ENCODE peak calls at places on chromosomes 7 and 10, in ten cellular contexts. K, J, S, P, F, C, A, I, Q and B are unnamed samples.

GRCh38 chr10:18293536-18294510 is 153.6 kb downstream of the CACNB2 start:
- DNase-seq in K (no peak), C (no peak), A (no peak), Q (no peak), J (no peak), I (no peak), P (no peak), S (no peak), F (no peak), B (no peak)

GRCh38 chr7:131302876-131303707 is 24.6 kb upstream of the MKLN1 start:
- DNase-seq in I (peak; percentile 68), Q (no peak), K (peak; percentile 38), P (no peak), F (no peak), C (no peak), A (no peak), S (peak; percentile 41), J (no peak), B (no peak)

GRCh38 chr10:44908071-44908709 is 2.9 kb upstream of the TMEM72 start:
- DNase-seq in Q (no peak), P (no peak), K (no peak), J (no peak), S (no peak), F (no peak), A (no peak), C (no peak), I (no peak), B (peak; percentile 74)

GRCh38 chr7:116327135-116327534 is 116.8 kb downstream of the TES start:
- DNase-seq in J (no peak), F (no peak), I (no peak), C (no peak), S (no peak), P (no peak), Q (no peak), K (no peak), A (no peak), B (no peak)

GRCh38 chr7:105650382-105650729 is 69.1 kb upstream of the EFCAB10 start:
- DNase-seq in I (no peak), K (no peak), A (no peak), F (no peak), P (no peak), S (no peak), J (no peak), Q (no peak), C (no peak), B (no peak)

GRCh38 chr7:126698446-126698845 is 554.3 kb downstream of the GRM8 start:
- DNase-seq in C (no peak), S (no peak), F (no peak), I (no peak), K (no peak), P (no peak), A (no peak), Q (no peak), J (no peak), B (no peak)

GRCh38 chr10:93337309-93337721 is 144.8 kb downstream of the MYOF start:
- DNase-seq in A (no peak), K (no peak), C (no peak), J (no peak), Q (no peak), I (no peak), F (no peak), S (no peak), P (no peak), B (no peak)

GRCh38 chr10:60937784-60938654 is 6.0 kb downstream of the RHOBTB1 start:
- DNase-seq in A (no peak), K (no peak), S (no peak), C (no peak), Q (no peak), F (no peak), I (peak; percentile 53), P (no peak), J (no peak), B (no peak)

GRCh38 chr10:96252730-96253129 is 18.6 kb downstream of the BLNK start:
- DNase-seq in F (no peak), Q (no peak), K (no peak), S (no peak), A (no peak), J (no peak), P (no peak), C (no peak), I (no peak), B (no peak)

GRCh38 chr10:96257944-96258343 is 13.4 kb downstream of the BLNK start:
- DNase-seq in C (no peak), S (peak; percentile 34), A (no peak), I (no peak), K (no peak), J (no peak), Q (no peak), P (peak; percentile 82), F (no peak), B (no peak)

GRCh38 chr10:96259150-96259549 is 12.2 kb downstream of the BLNK start:
- DNase-seq in P (no peak), F (no peak), Q (no peak), S (no peak), K (no peak), C (no peak), I (no peak), J (no peak), A (no peak), B (no peak)

GRCh38 chr10:96255569-96256335 is 15.6 kb downstream of the BLNK start:
- DNase-seq in F (no peak), K (no peak), A (no peak), J (no peak), S (no peak), Q (no peak), C (no peak), P (no peak), I (no peak), B (peak; percentile 15)

DNA sequence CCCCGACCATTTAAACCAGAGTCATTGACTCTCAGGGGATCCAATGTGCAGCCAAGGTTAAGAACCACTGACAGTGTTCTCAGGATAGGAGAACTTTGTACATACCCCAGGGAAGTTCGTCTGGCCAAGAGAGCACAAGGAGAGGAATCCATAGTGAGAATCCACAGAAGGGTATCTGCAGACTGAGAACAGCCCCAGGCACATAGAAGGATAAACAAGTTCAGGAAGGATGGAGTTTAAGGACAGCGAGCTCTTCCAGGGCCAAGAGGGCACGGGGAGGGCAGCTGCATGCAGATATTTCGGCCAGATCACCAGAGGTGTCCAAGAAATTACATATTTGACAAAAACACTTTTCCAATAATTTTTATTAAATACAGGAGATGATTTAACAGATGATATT is 16.4 kb downstream of the BLNK start:
- DNase-seq in Q (no peak), A (no peak), C (no peak), K (no peak), F (no peak), P (no peak), I (no peak), J (no peak), S (no peak), B (no peak)
- H3K4me1 ChIP-seq in Q (peaks cover 5% of the 10 kb centered on the region), A (peaks cover 7% of the 10 kb centered on the region), C (peaks cover 64% of the 10 kb centered on the region), K (no peaks in the 10 kb centered on the region), F (peaks cover under 1% of the 10 kb centered on the region), P (no peaks in the 10 kb centered on the region), I (no peaks in the 10 kb centered on the region), J (no peaks in the 10 kb centered on the region), S (peaks cover 25% of the 10 kb centered on the region), B (no peaks in the 10 kb centered on the region)

GRCh38 chr7:133794490-133794889 is 332.6 kb upstream of the LRGUK start:
- DNase-seq in F (no peak), K (no peak), S (no peak), Q (no peak), P (no peak), J (no peak), A (no peak), I (no peak), C (no peak), B (no peak)

GRCh38 chr7:133797818-133798485 is 329.2 kb upstream of the LRGUK start:
- DNase-seq in C (no peak), K (no peak), P (no peak), Q (no peak), A (no peak), I (no peak), F (no peak), S (no peak), J (peak; percentile 14), B (no peak)

GRCh38 chr7:133795061-133795460 is 332.1 kb upstream of the LRGUK start:
- DNase-seq in K (no peak), J (no peak), Q (no peak), F (no peak), I (no peak), S (no peak), A (no peak), P (no peak), C (no peak), B (no peak)

GRCh38 chr7:133796778-133797177 is 330.4 kb upstream of the LRGUK start:
- DNase-seq in C (no peak), F (no peak), A (no peak), Q (no peak), P (no peak), I (no peak), J (no peak), S (no peak), K (no peak), B (no peak)

GRCh38 chr7:133797355-133797754 is 329.8 kb upstream of the LRGUK start:
- DNase-seq in K (no peak), J (no peak), C (no peak), S (no peak), P (no peak), A (no peak), Q (no peak), I (no peak), F (no peak), B (no peak)
- H3K4me3 ChIP-seq in K (no peak overlapping the region), J (no peak overlapping the region), C (no peak overlapping the region), S (no peak overlapping the region), P (no peak overlapping the region), A (no peak overlapping the region), Q (no peak overlapping the region), I (no peak overlapping the region), F (no peak overlapping the region), B (no peak overlapping the region)

GRCh38 chr10:70346155-70346554 is 36.3 kb downstream of the LRRC20 start:
- DNase-seq in J (no peak), A (no peak), P (no peak), K (no peak), S (no peak), C (no peak), Q (no peak), I (no peak), F (no peak), B (no peak)

GRCh38 chr10:70343312-70343711 is 39.1 kb downstream of the LRRC20 start:
- DNase-seq in C (peak; percentile 36), P (no peak), I (no peak), A (no peak), S (no peak), K (no peak), F (no peak), J (no peak), Q (no peak), B (no peak)

GRCh38 chr10:70341016-70341415 is 41.4 kb downstream of the LRRC20 start:
- DNase-seq in P (no peak), A (no peak), K (no peak), S (no peak), Q (no peak), C (no peak), I (no peak), J (no peak), F (no peak), B (no peak)

GRCh38 chr10:70343712-70344111 is 38.7 kb downstream of the LRRC20 start:
- DNase-seq in F (no peak), C (peak; percentile 4), I (no peak), Q (no peak), A (no peak), S (no peak), P (no peak), J (no peak), K (no peak), B (no peak)

GRCh38 chr10:70344144-70344543 is 38.3 kb downstream of the LRRC20 start:
- DNase-seq in J (no peak), C (peak; percentile 1), Q (no peak), A (no peak), I (no peak), K (no peak), S (no peak), P (no peak), F (no peak), B (no peak)
- H3K4me1 ChIP-seq in J (no peaks in the 10 kb centered on the region), C (no peaks in the 10 kb centered on the region), Q (no peaks in the 10 kb centered on the region), A (no peaks in the 10 kb centered on the region), I (peaks cover 9% of the 10 kb centered on the region), K (no peaks in the 10 kb centered on the region), S (no peaks in the 10 kb centered on the region), P (no peaks in the 10 kb centered on the region), F (no peaks in the 10 kb centered on the region), B (no peaks in the 10 kb centered on the region)

GRCh38 chr10:101959349-101959916 is 96.5 kb downstream of the ARMH3 start:
- DNase-seq in I (no peak), J (no peak), K (no peak), Q (no peak), P (no peak), S (no peak), A (no peak), F (no peak), C (no peak), B (no peak)

GRCh38 chr10:101960879-101961395 is 95.0 kb downstream of the ARMH3 start:
- DNase-seq in P (no peak), J (no peak), I (no peak), F (no peak), Q (no peak), S (no peak), K (no peak), C (no peak), A (no peak), B (no peak)

GRCh38 chr10:101958691-101959090 is 97.3 kb downstream of the ARMH3 start:
- DNase-seq in Q (no peak), J (no peak), C (no peak), K (no peak), F (no peak), S (no peak), P (no peak), A (no peak), I (no peak), B (no peak)

GRCh38 chr10:101965075-101965765 is 90.8 kb downstream of the ARMH3 start:
- DNase-seq in Q (no peak), K (no peak), F (no peak), J (no peak), A (no peak), P (no peak), I (no peak), C (no peak), S (no peak), B (no peak)

DNA sequence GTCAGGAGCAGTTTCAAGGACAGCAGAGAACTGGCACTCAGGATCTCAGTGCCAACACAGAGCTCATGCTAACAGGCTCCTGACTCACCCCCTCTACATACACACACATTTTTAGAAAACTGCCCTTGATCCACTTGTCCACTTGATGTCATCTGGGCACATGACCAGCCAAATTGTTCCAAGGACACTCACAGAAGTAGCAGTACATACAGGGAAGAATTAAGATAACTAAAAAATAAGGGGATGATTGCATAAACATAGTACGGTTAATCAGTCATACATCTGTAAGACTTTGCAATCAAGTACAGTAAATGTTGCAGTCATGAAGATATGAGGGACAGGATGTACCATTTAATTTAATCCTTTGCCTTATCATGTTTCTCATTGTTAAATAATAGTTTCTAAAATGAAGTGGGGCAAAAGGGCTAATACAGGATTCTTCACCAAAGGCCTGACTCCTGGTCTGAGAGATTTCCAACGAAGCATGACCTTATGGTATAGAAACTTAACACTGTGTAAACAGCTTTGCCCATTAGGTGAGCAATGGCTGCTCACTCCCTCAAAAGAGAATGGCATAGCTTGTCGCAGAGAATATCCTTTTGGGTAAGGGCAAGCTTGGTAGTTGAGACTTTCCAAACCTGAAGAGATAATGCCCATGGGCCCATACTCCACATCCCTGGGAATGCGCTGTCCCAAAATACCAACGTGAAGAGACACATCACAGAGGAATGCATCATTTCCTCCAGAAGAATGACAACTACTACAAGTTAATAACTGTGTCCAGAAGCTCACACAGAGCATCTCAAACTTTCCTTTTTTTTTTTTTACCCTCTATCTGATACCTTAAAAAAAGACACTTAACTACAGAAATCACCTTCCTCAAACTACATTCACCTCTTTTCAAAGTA is 94.1 kb downstream of the ARMH3 start:
- DNase-seq in I (no peak), S (peak; percentile 40), A (no peak), K (no peak), P (peak; percentile 53), C (no peak), Q (no peak), J (no peak), F (no peak), B (no peak)
- H3K4me3 ChIP-seq in I (no peak overlapping the region), S (no peak overlapping the region), A (no peak overlapping the region), K (no peak overlapping the region), P (no peak overlapping the region), C (no peak overlapping the region), Q (no peak overlapping the region), J (no peak overlapping the region), F (no peak overlapping the region), B (no peak overlapping the region)